ENCODE peak calls at places on chromosome 19, in ten cellular contexts. R, Z, B, I, W, K, H, F, D and L are unnamed samples.

GRCh38 chr19:41521860-41522555 is 54.0 kb upstream of the CEACAM21 start:
- DNase-seq in R (peak), I (no peak), H (no peak), B (no peak), D (no peak), W (peak), K (no peak), Z (peak), F (peak), L (no peak)

GRCh38 chr19:20351244-20351643 is 184.2 kb downstream of the ZNF486 start:
- DNase-seq in D (no peak), H (no peak), K (no peak), F (no peak), B (no peak), W (no peak), Z (no peak), R (no peak), I (peak), L (no peak)

GRCh38 chr19:44640518-44640917 is 3.2 kb upstream of the PVR start:
- DNase-seq in D (peak), Z (no peak), W (no peak), I (no peak), B (no peak), R (no peak), K (no peak), H (peak), F (no peak), L (peak)

GRCh38 chr19:6604906-6605305 is 14.0 kb upstream of the CD70 start:
- DNase-seq in H (no peak), Z (no peak), I (no peak), W (no peak), K (no peak), F (no peak), B (no peak), R (no peak), D (no peak), L (no peak)

GRCh38 chr19:1309977-1310852 is 24.5 kb downstream of the EFNA2 start:
- DNase-seq in F (no peak), K (no peak), Z (no peak), B (no peak), I (no peak), W (no peak), H (no peak), D (no peak), R (no peak), L (no peak)

GRCh38 chr19:3154957-3155736 is 19.3 kb downstream of the GNA15 start:
- DNase-seq in H (peak), R (peak), F (peak), W (peak), D (peak), B (no peak), Z (peak), I (no peak), K (no peak), L (peak)

GRCh38 chr19:41531438-41532311 is 44.3 kb upstream of the CEACAM21 start:
- DNase-seq in K (no peak), H (peak), F (peak), W (peak), Z (peak), D (peak), B (no peak), R (peak), I (no peak), L (peak)

GRCh38 chr19:7622933-7623685 is 6.2 kb downstream of the XAB2 start:
- DNase-seq in H (no peak), K (no peak), Z (no peak), F (no peak), R (no peak), I (no peak), W (no peak), B (no peak), D (no peak), L (no peak)

GRCh38 chr19:1748703-1749341 is 4.5 kb upstream of the ONECUT3 start:
- DNase-seq in H (no peak), W (no peak), F (no peak), I (no peak), K (no peak), R (no peak), D (no peak), B (no peak), Z (no peak), L (no peak)

GRCh38 chr19:49080392-49080791 is 4.9 kb upstream of the SNRNP70 start:
- DNase-seq in Z (no peak), H (no peak), D (no peak), I (no peak), R (no peak), B (no peak), F (no peak), W (no peak), K (no peak), L (no peak)

GRCh38 chr19:5290336-5291262 is 50.0 kb downstream of the PTPRS start:
- DNase-seq in I (peak), F (no peak), W (no peak), R (no peak), H (no peak), B (peak), Z (no peak), D (no peak), K (no peak), L (no peak)

GRCh38 chr19:29545866-29546582 is 20.2 kb downstream of the VSTM2B start:
- DNase-seq in H (no peak), Z (no peak), F (no peak), K (no peak), B (no peak), I (no peak), D (no peak), W (no peak), R (no peak), L (no peak)

GRCh38 chr19:15623711-15624318 is 8.8 kb downstream of the CYP4F8 start:
- DNase-seq in I (no peak), R (no peak), K (no peak), D (no peak), Z (no peak), W (no peak), F (no peak), H (no peak), B (no peak), L (no peak)